ENCODE peak calls at places on chromosome 12, in four cellular contexts. I, J, G and K are unnamed samples.

GRCh38 chr12:104667139-104667538 is 210.4 kb downstream of the CHST11 start:
- DNase-seq in I (no peak), J (no peak), G (no peak), K (no peak)

GRCh38 chr12:40175489-40175888 is 49.3 kb upstream of the LRRK2 start:
- DNase-seq in I (no peak), J (no peak), G (no peak), K (no peak)

GRCh38 chr12:80189241-80189640 is 89.9 kb downstream of the OTOGL start:
- DNase-seq in I (no peak), J (no peak), G (no peak), K (no peak)

GRCh38 chr12:46452776-46453175 is 80.2 kb upstream of the SLC38A2 start:
- DNase-seq in I (no peak), J (no peak), G (no peak), K (no peak)

GRCh38 chr12:20599757-20600156 is 95.4 kb upstream of the SLCO1C1 start:
- DNase-seq in I (no peak), J (no peak), G (no peak), K (no peak)

GRCh38 chr12:63362166-63362565 is 211.2 kb upstream of the AVPR1A start:
- DNase-seq in I (no peak), J (no peak), G (no peak), K (no peak)

GRCh38 chr12:89634508-89634907 is 74.1 kb downstream of the ATP2B1 start:
- DNase-seq in I (no peak), J (no peak), G (no peak), K (no peak)

GRCh38 chr12:92608418-92609091 is 94.2 kb upstream of the PLEKHG7 start:
- DNase-seq in I (no peak), J (peak), G (no peak), K (peak)

GRCh38 chr12:89863968-89864367 is 155.3 kb upstream of the ATP2B1 start:
- DNase-seq in I (no peak), J (no peak), G (no peak), K (no peak)

GRCh38 chr12:93603762-93604161 is 31.3 kb downstream of the SOCS2 start:
- DNase-seq in I (no peak), J (no peak), G (no peak), K (no peak)

GRCh38 chr12:62769076-62769619 is 165.8 kb downstream of the PPM1H start:
- DNase-seq in I (no peak), J (no peak), G (no peak), K (no peak)

GRCh38 chr12:2402180-2402579 is 349.4 kb downstream of the CACNA1C start:
- DNase-seq in I (no peak), J (no peak), G (no peak), K (no peak)